ENCODE peak calls at places on chromosomes 12 and 14, in six cellular contexts. B is posterior cingulate gyrus, A is cardiac muscle cell, T is DND-41, M is psoas muscle, K is T-cell. W is an unnamed sample.

GRCh38 chr12:39230086-39230485 is 212.8 kb downstream of the KIF21A start:
- DNase-seq in B (no peak), A (no peak), T (no peak), M (no peak), K (no peak), W (no peak)

GRCh38 chr12:19095869-19096480 is 33.6 kb upstream of the PLEKHA5 start:
- DNase-seq in B (no peak), A (no peak), T (no peak), M (no peak), K (no peak), W (peak; percentile 17)

GRCh38 chr14:38199768-38200167 is 7.9 kb upstream of the SSTR1 start:
- DNase-seq in B (no peak), A (no peak), T (no peak), M (no peak), K (no peak), W (no peak)

GRCh38 chr12:124098887-124099286 is 125.9 kb downstream of the ZNF664 start:
- DNase-seq in B (no peak), A (no peak), T (no peak), M (no peak), K (no peak), W (no peak)

GRCh38 chr12:127984386-127985055 is 282.4 kb upstream of the TMEM132C start:
- DNase-seq in B (no peak), A (no peak), T (no peak), M (no peak), K (no peak), W (peak; percentile 9)

GRCh38 chr12:127629066-127629820 is 637.7 kb upstream of the TMEM132C start:
- DNase-seq in B (peak; percentile 82), A (no peak), T (no peak), M (no peak), K (no peak), W (no peak)

GRCh38 chr14:103543721-103544626 is 15.0 kb downstream of the TRMT61A start:
- DNase-seq in B (peak; percentile 98), A (no peak), T (no peak), M (peak; percentile 57), K (no peak), W (peak; percentile 27)

GRCh38 chr14:79294506-79294905 is 916.8 kb downstream of the DIO2 start:
- DNase-seq in B (no peak), A (no peak), T (no peak), M (no peak), K (no peak), W (peak; percentile 31)

GRCh38 chr14:61780125-61780524 is 17.9 kb downstream of the SNAPC1 start:
- DNase-seq in B (no peak), A (no peak), T (peak; percentile 28), M (no peak), K (no peak), W (no peak)

GRCh38 chr14:36426836-36427235 is 93.2 kb downstream of the NKX2-1 start:
- DNase-seq in B (no peak), A (no peak), T (no peak), M (peak; percentile 15), K (no peak), W (no peak)

GRCh38 chr14:95597784-95598204 is 62.9 kb downstream of the GLRX5 start:
- DNase-seq in B (no peak), A (peak; percentile 62), T (no peak), M (no peak), K (no peak), W (peak; percentile 39)

GRCh38 chr12:117850048-117850447 is 118.7 kb downstream of the KSR2 start:
- DNase-seq in B (no peak), A (peak; percentile 66), T (no peak), M (no peak), K (no peak), W (peak; percentile 78)

GRCh38 chr14:95490727-95491451 is 25.6 kb downstream of the SYNE3 start:
- DNase-seq in B (peak; percentile 19), A (no peak), T (no peak), M (no peak), K (no peak), W (no peak)

GRCh38 chr14:55160989-55161388 is 30.4 kb downstream of the DLGAP5 start:
- DNase-seq in B (no peak), A (no peak), T (no peak), M (no peak), K (no peak), W (peak; percentile 65)

GRCh38 chr12:128573907-128574306 is 249.9 kb downstream of the SLC15A4 start:
- DNase-seq in B (no peak), A (no peak), T (no peak), M (no peak), K (no peak), W (no peak)

GRCh38 chr12:79935624-79936040 is 735 bp upstream of the PPP1R12A start:
- DNase-seq in B (no peak), A (peak; percentile 44), T (no peak), M (no peak), K (no peak), W (peak; percentile 29)

GRCh38 chr14:22986508-22987054 is 4.2 kb upstream of the AJUBA start:
- DNase-seq in B (peak; percentile 97), A (peak; percentile 91), T (peak; percentile 87), M (peak; percentile 85), K (peak; percentile 90), W (peak; percentile 83)

GRCh38 chr14:80901260-80901659 is 40.3 kb downstream of the CEP128 start:
- DNase-seq in B (no peak), A (no peak), T (no peak), M (no peak), K (no peak), W (no peak)

GRCh38 chr12:124430491-124430890 is 135.6 kb downstream of the RFLNA start:
- DNase-seq in B (peak; percentile 59), A (no peak), T (no peak), M (no peak), K (no peak), W (no peak)

GRCh38 chr14:58994130-58994529 is 194.3 kb upstream of the DAAM1 start:
- DNase-seq in B (no peak), A (no peak), T (no peak), M (no peak), K (no peak), W (no peak)

GRCh38 chr14:84468153-84468552 is 1061.8 kb upstream of the FLRT2 start:
- DNase-seq in B (no peak), A (no peak), T (no peak), M (no peak), K (no peak), W (no peak)

GRCh38 chr12:58364389-58365086 is 423.2 kb downstream of the ATP23 start:
- DNase-seq in B (no peak), A (no peak), T (no peak), M (no peak), K (no peak), W (peak; percentile 88)

GRCh38 chr14:23539209-23539866 is 12.2 kb downstream of the ZFHX2 start:
- DNase-seq in B (peak; percentile 81), A (peak; percentile 83), T (peak; percentile 39), M (no peak), K (no peak), W (peak; percentile 75)

GRCh38 chr12:116771651-116772050 is 33.5 kb downstream of the RNFT2 start:
- DNase-seq in B (no peak), A (no peak), T (no peak), M (no peak), K (no peak), W (no peak)

W was measured in GM03348.